ENCODE peak calls at places on chromosome 6, in six cellular contexts. R is HCT116, T is mammary epithelial cell, J is fibroblast of lung, W is HepG2, V is endothelial cell of umbilical vein. X is an unnamed sample. For H3K4me1 and H3K79me2, the result is how much of the 10 kb centered on the place peaks cover.

GRCh38 chr6:134938896-134939295 is 11.0 kb downstream of the ALDH8A1 start:
- DNase-seq in R (no peak), V (no peak), W (no peak), J (peak), T (no peak), X (no peak)

GRCh38 chr6:53986165-53986720 is 125.0 kb upstream of the MLIP start:
- DNase-seq in T (peak), W (peak), V (peak), J (peak), R (peak), X (no peak)

GRCh38 chr6:3615391-3616380 is 135.8 kb downstream of the PXDC1 start:
- DNase-seq in W (no peak), V (no peak), T (no peak), R (no peak), J (no peak), X (no peak)

GRCh38 chr6:84280030-84280429 is 52.6 kb upstream of the CEP162 start:
- DNase-seq in R (no peak), V (no peak), J (peak), T (peak), W (no peak), X (no peak)

GRCh38 chr6:16849280-16850210 is 88.3 kb upstream of the ATXN1 start:
- DNase-seq in T (no peak), W (peak), V (no peak), R (no peak), J (peak), X (no peak)

GRCh38 chr6:150613269-150613668 is 13.6 kb downstream of the PLEKHG1 start:
- DNase-seq in W (no peak), R (no peak), T (no peak), J (no peak), V (no peak), X (no peak)

GRCh38 chr6:97097068-97098047 is 172.8 kb downstream of the KLHL32 start:
- DNase-seq in J (no peak), R (no peak), W (no peak), V (peak), T (no peak), X (no peak)

GRCh38 chr6:138943089-138943625 is 44.9 kb downstream of the REPS1 start:
- DNase-seq in T (no peak), J (no peak), R (no peak), W (no peak), V (no peak), X (no peak)

GRCh38 chr6:72140795-72141194 is 254.4 kb downstream of the RIMS1 start:
- DNase-seq in W (no peak), T (peak), J (no peak), V (no peak), R (no peak), X (no peak)

GRCh38 chr6:30101939-30102700 is 10.8 kb downstream of the TRIM31 start:
- DNase-seq in T (peak), J (peak), W (peak), V (peak), R (peak), X (peak)

GRCh38 chr6:106796754-106797153 is 167.4 kb downstream of the QRSL1 start:
- DNase-seq in R (no peak), W (no peak), T (no peak), V (no peak), J (no peak), X (no peak)

GRCh38 chr6:144133225-144133821 is 17.0 kb upstream of the STX11 start:
- DNase-seq in J (no peak), R (no peak), T (no peak), V (no peak), W (no peak), X (no peak)

GRCh38 chr6:86825436-86825835 is 111.9 kb upstream of the HTR1E start:
- DNase-seq in T (no peak), J (no peak), W (peak), V (no peak), R (no peak), X (no peak)

GRCh38 chr6:112251170-112251945 is 3.0 kb downstream of the LAMA4 start:
- DNase-seq in W (no peak), T (no peak), R (no peak), V (peak), J (peak), X (no peak)

GRCh38 chr6:135163440-135163738 is 17.7 kb upstream of the MYB start:
- DNase-seq in T (no peak), V (no peak), W (no peak), R (no peak), J (no peak), X (no peak)

GRCh38 chr6:53794073-53794719 is 609 bp upstream of the LRRC1 start:
- DNase-seq in R (peak), W (peak), V (peak), J (peak), T (peak), X (no peak)

GRCh38 chr6:22631101-22631500 is 61.7 kb downstream of the HDGFL1 start:
- DNase-seq in J (peak), W (no peak), V (no peak), R (no peak), T (no peak), X (no peak)

GRCh38 chr6:62367601-62368000 is 81.6 kb upstream of the KHDRBS2 start:
- DNase-seq in T (no peak), W (no peak), J (no peak), R (no peak), V (no peak), X (no peak)

GRCh38 chr6:125759184-125759902 is 9.9 kb downstream of the HEY2 start:
- DNase-seq in V (no peak), T (no peak), R (peak), W (no peak), J (no peak), X (no peak)

GRCh38 chr6:75794954-75795739 is 46.1 kb downstream of the MYO6 start:
- DNase-seq in J (peak), V (no peak), R (no peak), W (no peak), T (no peak), X (no peak)

GRCh38 chr6:132207991-132208390 is 193.3 kb downstream of the MOXD1 start:
- DNase-seq in J (no peak), V (no peak), W (no peak), R (no peak), T (no peak), X (no peak)

GRCh38 chr6:166541876-166542579 is 44.5 kb downstream of the RAMACL start:
- DNase-seq in V (no peak), T (no peak), R (no peak), J (no peak), W (no peak), X (no peak)

GRCh38 chr6:30361661-30362060 is 16.7 kb downstream of the RPP21 start:
- DNase-seq in R (no peak), J (no peak), W (no peak), T (no peak), V (no peak), X (no peak)

GRCh38 chr6:3455121-3455489 is 1.7 kb downstream of the SLC22A23 start:
- DNase-seq in J (no peak), V (no peak), T (peak), R (no peak), W (peak), X (no peak)

GRCh38 chr6:119129968-119130484 is 51.6 kb upstream of the FAM184A start:
- DNase-seq in W (peak), V (peak), R (peak), J (peak), T (peak), X (no peak)

GRCh38 chr6:170224694-170225660 is 65.9 kb downstream of the DLL1 start:
- DNase-seq in T (peak), J (peak), V (no peak), R (no peak), W (no peak), X (peak)

GRCh38 chr6:106747139-106747538 is 117.8 kb downstream of the QRSL1 start:
- DNase-seq in J (no peak), V (no peak), R (no peak), T (peak), W (no peak), X (peak)

GRCh38 chr6:86010915-86011786 is 368.5 kb upstream of the SYNCRIP start:
- DNase-seq in V (no peak), J (no peak), R (no peak), T (no peak), W (no peak), X (no peak)

GRCh38 chr6:27811383-27811782 is 100.8 kb downstream of the OR2B2 start:
- DNase-seq in R (no peak), V (no peak), J (no peak), T (no peak), W (no peak), X (no peak)

GRCh38 chr6:11126876-11127275 is 15.4 kb upstream of the ERVFRD-1 start:
- DNase-seq in W (peak), J (peak), T (peak), R (no peak), V (no peak), X (no peak)

GRCh38 chr6:99875068-99875467 is 119.0 kb downstream of the MCHR2 start:
- DNase-seq in T (no peak), R (no peak), W (no peak), J (no peak), V (no peak), X (no peak)

GRCh38 chr6:139699335-139699734 is 324.9 kb upstream of the CITED2 start:
- DNase-seq in R (no peak), J (peak), T (peak), W (no peak), V (no peak), X (no peak)

GRCh38 chr6:154891901-154892300 is 103.2 kb upstream of the TIAM2 start:
- DNase-seq in W (peak), T (no peak), V (no peak), J (peak), R (no peak), X (no peak)

GRCh38 chr6:53315086-53315724 is 33.5 kb downstream of the ELOVL5 start:
- DNase-seq in J (no peak), W (no peak), T (no peak), V (peak), R (no peak), X (no peak)

GRCh38 chr6:12536416-12536815 is 180.2 kb upstream of the PHACTR1 start:
- DNase-seq in T (no peak), V (peak), R (no peak), J (no peak), W (no peak), X (no peak)

GRCh38 chr6:2209226-2209809 is 36.1 kb downstream of the GMDS start:
- DNase-seq in V (peak), R (peak), T (peak), W (peak), J (peak), X (no peak)

GRCh38 chr6:34667481-34668238 is 28.9 kb downstream of the ILRUN start:
- DNase-seq in V (no peak), T (no peak), R (no peak), J (no peak), W (peak), X (no peak)
- H3K4me1 ChIP-seq in V (under half), T (under half), R (under half), J (under half), W (half or more), X (under half)

GRCh38 chr6:14655990-14656640 is 538.5 kb downstream of the CD83 start:
- DNase-seq in J (no peak), R (no peak), V (no peak), W (no peak), T (no peak), X (no peak)
- H3K4me3 ChIP-seq in J (no peak), R (no peak), V (no peak), W (no peak), T (no peak), X (no peak)

DNA sequence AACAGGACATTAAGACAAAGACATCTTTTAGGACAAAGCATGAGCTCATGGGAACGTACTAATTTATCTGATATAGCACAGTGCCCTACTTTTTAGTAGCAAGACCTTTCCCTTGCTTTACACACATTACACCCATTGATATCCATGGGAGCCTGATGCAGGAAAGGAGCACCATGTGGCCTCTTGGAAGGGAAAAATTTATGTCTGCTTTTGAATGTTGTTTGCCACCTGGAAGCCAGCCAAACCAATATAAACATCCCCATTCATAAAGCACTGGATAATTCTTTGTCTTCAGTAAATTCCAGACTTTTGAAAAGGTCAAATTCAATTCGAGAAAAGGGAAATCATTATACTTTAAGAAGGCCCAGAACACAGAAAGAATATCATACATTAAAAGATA is 152.3 kb upstream of the BEND6 start:
- DNase-seq in R (no peak), V (peak), W (peak), J (peak), T (peak), X (no peak)
- H3K79me2 ChIP-seq in R (half or more), V (half or more), W (under half), J (half or more), T (under half), X (under half)

DNA sequence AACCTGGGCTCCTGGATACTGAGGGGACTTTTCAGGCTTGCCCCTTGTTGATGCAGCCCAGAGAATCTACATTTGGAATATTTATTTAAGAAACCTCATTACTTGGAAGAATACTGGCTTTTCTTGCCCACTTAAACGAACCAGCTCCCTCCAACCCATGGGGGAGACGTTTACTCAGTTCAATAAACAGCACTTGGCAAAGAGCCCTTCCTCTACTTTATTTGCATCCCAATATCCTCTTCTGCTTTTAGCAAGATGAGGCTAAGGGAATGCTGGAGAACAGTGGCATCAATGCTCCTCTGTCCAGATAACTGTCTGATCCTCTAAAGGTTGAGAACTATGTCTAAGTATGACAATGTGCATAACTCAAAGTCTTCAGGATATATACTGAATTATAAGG is 22.2 kb downstream of the PTPRK start:
- DNase-seq in J (no peak), V (no peak), W (no peak), T (no peak), R (no peak), X (no peak)
- H3K4me1 ChIP-seq in J (under half), V (under half), W (half or more), T (under half), R (under half), X (under half)

DNA sequence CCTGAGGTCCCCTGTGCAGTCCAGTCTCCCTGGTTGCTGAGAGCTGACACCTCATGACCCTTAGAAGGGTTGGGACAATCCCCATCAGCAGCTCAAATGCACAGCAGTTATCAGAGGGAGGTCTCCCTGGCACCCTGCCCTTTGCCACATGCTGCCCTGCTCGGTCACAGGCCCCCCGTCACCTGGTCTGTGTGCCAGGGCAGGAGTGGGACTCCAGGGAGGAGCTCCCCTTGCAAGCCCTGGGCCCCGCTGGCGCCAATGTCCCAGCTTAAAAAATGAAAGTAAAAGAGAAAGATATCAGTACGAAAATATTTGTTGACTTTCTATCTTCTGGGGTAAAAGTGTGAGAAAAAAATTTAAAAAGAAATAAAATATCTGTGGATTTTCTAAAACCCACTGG is 68.1 kb upstream of the SLC22A16 start:
- DNase-seq in W (no peak), T (no peak), J (no peak), R (no peak), V (no peak), X (no peak)
- H3K4me3 ChIP-seq in W (no peak), T (no peak), J (no peak), R (no peak), V (no peak), X (no peak)

GRCh38 chr6:31627690-31628287 is 7.3 kb downstream of the PRRC2A start:
- DNase-seq in W (no peak), T (no peak), J (no peak), R (no peak), V (no peak), X (no peak)

GRCh38 chr6:31629014-31629413 is 8.5 kb downstream of the PRRC2A start:
- DNase-seq in T (no peak), R (no peak), V (no peak), W (no peak), J (no peak), X (no peak)

GRCh38 chr6:31630177-31630934 is 9.8 kb downstream of the PRRC2A start:
- DNase-seq in R (no peak), J (no peak), V (no peak), W (no peak), T (no peak), X (no peak)

GRCh38 chr6:31624070-31624469 is 3.6 kb downstream of the PRRC2A start:
- DNase-seq in R (no peak), J (no peak), V (no peak), W (no peak), T (no peak), X (no peak)

DNA sequence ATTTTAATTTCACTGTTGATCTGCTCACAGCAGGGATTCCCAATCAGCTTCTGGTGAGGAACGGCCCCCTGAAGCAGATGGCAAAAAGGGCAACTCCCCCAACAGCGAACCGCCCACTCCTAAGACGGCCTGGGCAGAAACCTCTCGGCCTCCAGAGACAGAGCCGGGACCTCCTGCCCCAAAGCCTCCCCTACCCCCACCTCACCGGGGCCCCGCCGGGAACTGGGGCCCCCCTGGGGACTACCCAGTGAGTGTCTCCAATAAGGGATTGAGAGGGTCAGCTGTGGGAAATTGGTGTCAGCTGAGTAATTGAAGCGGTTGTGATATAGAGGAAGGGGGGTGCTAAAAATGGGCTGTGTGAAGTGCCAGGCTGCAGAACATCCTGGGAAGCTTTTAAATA is 6.4 kb downstream of the PRRC2A start:
- DNase-seq in T (no peak), W (no peak), V (no peak), R (no peak), J (no peak), X (no peak)
- H3K79me2 ChIP-seq in T (half or more), W (under half), V (half or more), R (half or more), J (half or more), X (half or more)